ENCODE peak calls at places on chromosomes 7 and 10, in four cellular contexts. D is foreskin fibroblast, R is stomach, V is brain microvascular endothelial cell. N is an unnamed sample.

GRCh38 chr10:80185522-80186299 is 19.6 kb downstream of the ANXA11 start:
- DNase-seq in D (no peak), R (no peak), V (no peak), N (no peak)

GRCh38 chr7:159026271-159027047 is 118.2 kb downstream of the VIPR2 start:
- DNase-seq in D (no peak), R (peak; percentile 25), V (peak; percentile 59), N (no peak)

GRCh38 chr10:43045631-43046287 is 31.1 kb upstream of the RET start:
- DNase-seq in D (no peak), R (peak; percentile 18), V (no peak), N (no peak)

GRCh38 chr10:30454744-30455498 is 20.9 kb downstream of the MAP3K8 start:
- DNase-seq in D (peak; percentile 54), R (no peak), V (peak; percentile 72), N (peak; percentile 98)

GRCh38 chr7:73918926-73919693 is 58.2 kb downstream of the TMEM270 start:
- DNase-seq in D (no peak), R (no peak), V (no peak), N (no peak)

GRCh38 chr10:79070091-79070610 is 1.4 kb downstream of the ZMIZ1 start:
- DNase-seq in D (no peak), R (peak; percentile 62), V (no peak), N (peak; percentile 27)

GRCh38 chr10:51405580-51406367 is 293.6 kb downstream of the CSTF2T start:
- DNase-seq in D (peak; percentile 19), R (no peak), V (no peak), N (peak; percentile 87)

GRCh38 chr7:155835446-155836215 is 23.4 kb upstream of the SHH start:
- DNase-seq in D (no peak), R (no peak), V (no peak), N (no peak)

GRCh38 chr7:142537760-142538159 is 211.5 kb upstream of the PRSS1 start:
- DNase-seq in D (no peak), R (no peak), V (no peak), N (no peak)
- H3K4me3 ChIP-seq in D (no peak overlapping the region), R (no peak overlapping the region), V (no peak overlapping the region), N (no peak overlapping the region)

GRCh38 chr7:29087840-29088169 is 58.5 kb downstream of the CPVL start:
- DNase-seq in D (no peak), R (no peak), V (no peak), N (no peak)

GRCh38 chr7:29095666-29096560 is 50.4 kb downstream of the CPVL start:
- DNase-seq in D (no peak), R (no peak), V (no peak), N (no peak)

GRCh38 chr7:29086545-29086944 is 59.8 kb downstream of the CPVL start:
- DNase-seq in D (no peak), R (no peak), V (no peak), N (no peak)

GRCh38 chr7:29091121-29091601 is 55.2 kb downstream of the CPVL start:
- DNase-seq in D (no peak), R (peak; percentile 44), V (no peak), N (peak; percentile 37)

GRCh38 chr7:29091722-29092121 is 54.6 kb downstream of the CPVL start:
- DNase-seq in D (no peak), R (no peak), V (no peak), N (peak; percentile 9)
- TF ChIP-seq CTCF in D (no peak), R (no peak), V (peak; percentile 7), N (no peak)

GRCh38 chr7:87874066-87874465 is 2.1 kb downstream of the SLC25A40 start:
- DNase-seq in D (no peak), R (no peak), V (no peak), N (no peak)
- H3K4me3 ChIP-seq in D (peak overlapping the region; percentile 69), R (no peak overlapping the region), V (no peak overlapping the region), N (no peak overlapping the region)

GRCh38 chr7:82164410-82164809 is 279.2 kb downstream of the CACNA2D1 start:
- DNase-seq in D (no peak), R (no peak), V (no peak), N (no peak)

GRCh38 chr7:82167568-82168314 is 275.8 kb downstream of the CACNA2D1 start:
- DNase-seq in D (no peak), R (no peak), V (no peak), N (peak; percentile 44)

GRCh38 chr7:82166666-82167065 is 276.9 kb downstream of the CACNA2D1 start:
- DNase-seq in D (no peak), R (no peak), V (no peak), N (peak; percentile 25)

GRCh38 chr7:82163586-82163985 is 280.0 kb downstream of the CACNA2D1 start:
- DNase-seq in D (no peak), R (no peak), V (no peak), N (no peak)

GRCh38 chr7:82164813-82165212 is 278.8 kb downstream of the CACNA2D1 start:
- DNase-seq in D (peak; percentile 73), R (no peak), V (peak; percentile 81), N (peak; percentile 84)
- TF ChIP-seq CTCF in D (peak; percentile 29), R (no peak), V (peak; percentile 63), N (peak; percentile 48)

GRCh38 chr10:68957654-68958053 is 1.7 kb downstream of the DDX21 start:
- DNase-seq in D (no peak), R (no peak), V (no peak), N (peak; percentile 28)
- H3K4me3 ChIP-seq in D (peak overlapping the region; percentile 99), R (peak overlapping the region; percentile 93), V (peak overlapping the region; percentile 100), N (peak overlapping the region; percentile 99)

DNA sequence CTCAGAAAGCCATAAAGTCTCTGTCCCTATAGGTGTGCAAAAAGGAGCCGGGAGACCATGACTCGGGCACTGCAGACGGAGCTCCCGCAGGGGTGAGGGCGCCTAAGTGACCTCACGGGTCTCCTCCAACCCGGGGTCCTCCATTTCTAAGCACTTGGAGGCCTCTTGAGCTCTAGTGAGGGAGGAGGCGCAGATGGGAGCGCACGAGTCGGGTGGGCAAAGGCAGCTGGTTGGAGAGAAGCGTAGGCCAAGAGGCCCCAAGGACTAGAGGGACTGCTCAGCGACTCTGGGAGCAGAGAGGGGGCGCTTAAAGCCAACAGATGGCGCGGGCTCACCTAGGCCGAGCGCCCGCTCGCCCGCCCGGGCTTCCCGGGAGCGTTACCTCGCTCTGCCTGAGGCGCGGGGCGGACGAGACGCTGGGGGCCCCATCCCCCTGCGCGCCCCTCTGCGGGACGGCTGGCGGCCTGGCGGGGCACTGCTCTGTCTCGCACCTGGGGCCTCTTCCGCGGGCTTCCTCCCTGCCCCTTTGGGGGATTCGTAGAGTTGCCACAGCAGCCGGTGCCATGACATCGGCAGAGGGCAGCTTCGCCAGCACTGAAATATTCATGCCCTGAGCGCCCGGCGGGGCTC is 521 bp upstream of the CDH23 start:
- DNase-seq in D (no peak), R (peak; percentile 40), V (no peak), N (peak; percentile 3)
- TF ChIP-seq CTCF in D (no peak), R (no peak), V (peak; percentile 53), N (no peak)

GRCh38 chr10:109886788-109887155 is 36.5 kb downstream of the XPNPEP1 start:
- DNase-seq in D (no peak), R (no peak), V (no peak), N (no peak)

GRCh38 chr10:109886037-109886787 is 37.1 kb downstream of the XPNPEP1 start:
- DNase-seq in D (no peak), R (no peak), V (no peak), N (no peak)

GRCh38 chr10:109881481-109881880 is 41.8 kb downstream of the XPNPEP1 start:
- DNase-seq in D (no peak), R (peak; percentile 0), V (no peak), N (no peak)

GRCh38 chr10:109882251-109883057 is 40.9 kb downstream of the XPNPEP1 start:
- DNase-seq in D (no peak), R (peak; percentile 17), V (no peak), N (no peak)

GRCh38 chr10:109883859-109884771 is 39.2 kb downstream of the XPNPEP1 start:
- DNase-seq in D (peak; percentile 79), R (peak; percentile 58), V (peak; percentile 79), N (peak; percentile 95)
- H3K4me3 ChIP-seq in D (no peak overlapping the region), R (no peak overlapping the region), V (peak overlapping the region; percentile 20), N (no peak overlapping the region)

GRCh38 chr7:138006106-138006505 is 4.2 kb upstream of the CREB3L2 start:
- DNase-seq in D (no peak), R (no peak), V (no peak), N (no peak)
- TF ChIP-seq CTCF in D (no peak), R (no peak), V (no peak), N (no peak)

DNA sequence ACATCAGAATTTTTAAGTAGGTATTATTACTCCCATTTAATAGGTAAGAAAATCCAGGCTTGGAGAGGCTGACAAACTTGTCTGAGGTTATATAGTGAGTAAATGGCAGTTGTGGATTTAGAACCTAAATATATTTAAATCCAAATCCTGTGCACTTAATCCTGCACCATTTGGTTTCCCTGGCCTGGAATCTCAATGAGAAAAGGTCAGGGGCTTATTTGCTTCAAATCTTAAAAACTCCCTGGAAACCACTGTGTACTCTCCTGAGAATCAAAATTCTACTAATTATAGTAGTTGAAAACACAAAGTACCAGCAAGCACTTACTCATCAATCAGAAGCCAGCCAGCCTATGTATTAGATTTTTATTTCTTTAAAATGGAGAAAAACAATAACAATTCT is 97.7 kb downstream of the DNMBP start:
- DNase-seq in D (no peak), R (no peak), V (no peak), N (no peak)
- H3K4me3 ChIP-seq in D (no peak overlapping the region), R (no peak overlapping the region), V (no peak overlapping the region), N (no peak overlapping the region)

GRCh38 chr7:132656846-132657776 is 80.8 kb upstream of the PLXNA4 start:
- DNase-seq in D (no peak), R (no peak), V (no peak), N (peak; percentile 30)
- TF ChIP-seq CTCF in D (peak; percentile 38), R (no peak), V (peak; percentile 71), N (peak; percentile 57)

N was measured in fibroblast of pulmonary artery.